ENCODE peak calls at places on chromosomes 3 and 15, in seven cellular contexts. X is sciatic nerve; W is nephron progenitor cell; U is amniotic stem cell; O is stimulated activated CD4-positive, alpha-beta T cell treated with anti-CD3 and anti-CD28 coated beads, Interleukin-4, amount 100 ng/mL, for 48 hours; G is activated CD4-positive, alpha-beta T cell treated with anti-CD3 and anti-CD28 coated beads, Interleukin-2, amount 50 U/mL, for 24 hours; C is GM23248. S is an unnamed sample.

GRCh38 chr3:185739264-185739701 is 85.6 kb downstream of the IGF2BP2 start:
- DNase-seq in X (no peak), W (no peak), U (no peak), O (no peak), G (no peak), C (no peak), S (no peak)

GRCh38 chr3:69558912-69559311 is 173.0 kb upstream of the FRMD4B start:
- DNase-seq in X (no peak), W (no peak), U (no peak), O (no peak), G (no peak), C (peak), S (no peak)

GRCh38 chr3:105062853-105063252 is 303.9 kb upstream of the ALCAM start:
- DNase-seq in X (no peak), W (no peak), U (no peak), O (no peak), G (no peak), C (no peak), S (no peak)

GRCh38 chr15:96336045-96336642 is 5.6 kb downstream of the NR2F2 start:
- DNase-seq in X (no peak), W (no peak), U (no peak), O (no peak), G (no peak), C (no peak), S (no peak)

GRCh38 chr3:136075816-136076215 is 110.3 kb downstream of the PPP2R3A start:
- DNase-seq in X (no peak), W (no peak), U (no peak), O (no peak), G (no peak), C (peak), S (no peak)

GRCh38 chr3:127646501-127647046 is 17.6 kb downstream of the PODXL2 start:
- DNase-seq in X (no peak), W (no peak), U (no peak), O (no peak), G (no peak), C (peak), S (no peak)

GRCh38 chr3:171162986-171163723 is 136.6 kb upstream of the SLC2A2 start:
- DNase-seq in X (no peak), W (no peak), U (no peak), O (no peak), G (peak), C (no peak), S (no peak)

GRCh38 chr15:32120577-32121465 is 90.5 kb downstream of the CHRNA7 start:
- DNase-seq in X (no peak), W (no peak), U (no peak), O (no peak), G (no peak), C (no peak), S (no peak)

GRCh38 chr3:119173325-119173724 is at the start of gene UPK1B:
- DNase-seq in X (no peak), W (peak), U (no peak), O (no peak), G (no peak), C (no peak), S (no peak)

GRCh38 chr3:23623841-23624240 is 181.9 kb upstream of the UBE2E1 start:
- DNase-seq in X (no peak), W (no peak), U (no peak), O (no peak), G (no peak), C (no peak), S (no peak)

GRCh38 chr3:156659260-156659659 is 15.1 kb upstream of the TIPARP start:
- DNase-seq in X (no peak), W (no peak), U (no peak), O (no peak), G (no peak), C (no peak), S (no peak)

GRCh38 chr3:133775835-133776234 is 29.6 kb downstream of the TF start:
- DNase-seq in X (no peak), W (no peak), U (no peak), O (no peak), G (no peak), C (no peak), S (no peak)

GRCh38 chr3:129593595-129594339 is 12.7 kb downstream of the PLXND1 start:
- DNase-seq in X (no peak), W (peak), U (no peak), O (peak), G (peak), C (peak), S (no peak)

GRCh38 chr15:78205856-78206255 is 28.5 kb downstream of the ACSBG1 start:
- DNase-seq in X (peak), W (no peak), U (no peak), O (no peak), G (no peak), C (no peak), S (no peak)

GRCh38 chr3:116388867-116389385 is 56.4 kb downstream of the LSAMP start:
- DNase-seq in X (no peak), W (no peak), U (no peak), O (no peak), G (no peak), C (no peak), S (no peak)

GRCh38 chr3:125150525-125151436 is 61.8 kb downstream of the SLC12A8 start:
- DNase-seq in X (no peak), W (peak), U (no peak), O (peak), G (peak), C (peak), S (peak)

GRCh38 chr3:51340311-51340829 is 44.7 kb upstream of the MANF start:
- DNase-seq in X (no peak), W (no peak), U (peak), O (no peak), G (no peak), C (peak), S (peak)

GRCh38 chr15:73927003-73927475 is 777 bp downstream of the LOXL1 start:
- DNase-seq in X (peak), W (peak), U (no peak), O (peak), G (no peak), C (peak), S (no peak)

GRCh38 chr3:46484911-46485696 is 12.7 kb upstream of the RTP3 start:
- DNase-seq in X (no peak), W (peak), U (no peak), O (no peak), G (no peak), C (no peak), S (no peak)

GRCh38 chr15:52080031-52080430 is 32.5 kb downstream of the BCL2L10 start:
- DNase-seq in X (no peak), W (no peak), U (no peak), O (no peak), G (no peak), C (no peak), S (peak)

GRCh38 chr3:47578691-47579632 is at the start of gene CSPG5:
- DNase-seq in X (peak), W (peak), U (no peak), O (peak), G (no peak), C (peak), S (no peak)

GRCh38 chr3:181699171-181699903 is 12.4 kb upstream of the SOX2 start:
- DNase-seq in X (no peak), W (no peak), U (no peak), O (no peak), G (no peak), C (no peak), S (no peak)

GRCh38 chr3:183116051-183116614 is 16.8 kb upstream of the MCCC1 start:
- DNase-seq in X (no peak), W (peak), U (no peak), O (peak), G (peak), C (no peak), S (peak)

GRCh38 chr15:92930776-92931175 is 30.7 kb downstream of the CHD2 start:
- DNase-seq in X (no peak), W (no peak), U (peak), O (no peak), G (no peak), C (peak), S (no peak)

GRCh38 chr15:99446565-99447496 is 119.0 kb upstream of the MEF2A start:
- DNase-seq in X (no peak), W (no peak), U (no peak), O (no peak), G (no peak), C (no peak), S (no peak)

GRCh38 chr3:100963041-100963440 is 30.2 kb downstream of the ABI3BP start:
- DNase-seq in X (no peak), W (no peak), U (no peak), O (no peak), G (no peak), C (peak), S (no peak)

GRCh38 chr3:10954740-10955139 is 37.8 kb upstream of the SLC6A1 start:
- DNase-seq in X (no peak), W (no peak), U (no peak), O (no peak), G (no peak), C (no peak), S (no peak)

GRCh38 chr3:195302436-195302835 is 31.5 kb upstream of the XXYLT1 start:
- DNase-seq in X (no peak), W (no peak), U (no peak), O (no peak), G (no peak), C (peak), S (no peak)

GRCh38 chr15:66882251-66883020 is 180.4 kb downstream of the SMAD6 start:
- DNase-seq in X (no peak), W (no peak), U (no peak), O (no peak), G (no peak), C (peak), S (peak)

GRCh38 chr3:99321261-99321660 is 317.1 kb upstream of the COL8A1 start:
- DNase-seq in X (no peak), W (no peak), U (no peak), O (no peak), G (no peak), C (no peak), S (no peak)

GRCh38 chr3:14246414-14246813 is 67.8 kb downstream of the LSM3 start:
- DNase-seq in X (no peak), W (no peak), U (no peak), O (no peak), G (no peak), C (no peak), S (no peak)

S was measured in A549.